ENCODE peak calls at places on chromosomes 13 and 19, in nine cellular contexts. H, Y, I, X, W, T, Q, D and C are unnamed samples.

GRCh38 chr13:93290503-93290902 is 63.9 kb downstream of the GPC6 start:
- DNase-seq in Q (no peak), W (no peak), T (no peak), X (no peak), Y (no peak), H (peak), D (no peak), I (peak), C (no peak)

GRCh38 chr13:75395056-75395455 is 86.9 kb downstream of the TBC1D4 start:
- DNase-seq in X (no peak), H (no peak), Y (no peak), T (no peak), Q (no peak), D (no peak), I (no peak), W (no peak), C (no peak)

GRCh38 chr13:68813397-68813796 is 1294.2 kb upstream of the ATXN8OS start:
- DNase-seq in Y (no peak), W (no peak), I (no peak), H (no peak), T (no peak), D (no peak), Q (no peak), X (no peak), C (no peak)

GRCh38 chr19:3146677-3147100 is 10.9 kb downstream of the GNA15 start:
- DNase-seq in I (no peak), W (peak), D (peak), X (no peak), Q (no peak), Y (no peak), H (no peak), T (no peak), C (no peak)

GRCh38 chr19:816500-816857 is 5.3 kb downstream of the PLPPR3 start:
- DNase-seq in H (no peak), D (no peak), T (no peak), I (no peak), W (no peak), Q (no peak), Y (no peak), X (no peak), C (no peak)

GRCh38 chr13:113527272-113527958 is 36.9 kb upstream of the DCUN1D2 start:
- DNase-seq in X (no peak), T (no peak), Q (no peak), Y (no peak), H (no peak), D (no peak), I (no peak), W (no peak), C (no peak)

GRCh38 chr19:29687244-29687896 is 22.1 kb downstream of the PLEKHF1 start:
- DNase-seq in T (peak), H (peak), D (no peak), Q (peak), I (peak), X (peak), Y (peak), W (no peak), C (no peak)

GRCh38 chr19:45173816-45174215 is 4.2 kb downstream of the TRAPPC6A start:
- DNase-seq in W (no peak), I (peak), T (no peak), D (no peak), Y (peak), X (no peak), Q (peak), H (no peak), C (no peak)

GRCh38 chr19:52554216-52554971 is 15.7 kb upstream of the ZNF701 start:
- DNase-seq in T (no peak), H (no peak), D (no peak), W (no peak), Y (no peak), Q (no peak), X (no peak), I (no peak), C (no peak)

GRCh38 chr19:19900124-19900523 is 622 bp upstream of the ZNF93 start:
- DNase-seq in T (peak), Y (no peak), Q (peak), H (peak), W (no peak), D (no peak), X (no peak), I (peak), C (no peak)

GRCh38 chr13:37618554-37618953 is 20.0 kb upstream of the POSTN start:
- DNase-seq in X (peak), Y (peak), W (no peak), T (no peak), I (peak), H (peak), Q (peak), D (no peak), C (no peak)

GRCh38 chr13:111049791-111050538 is 65.1 kb upstream of the ARHGEF7 start:
- DNase-seq in D (no peak), I (peak), T (no peak), X (peak), Y (no peak), Q (peak), W (no peak), H (peak), C (no peak)

GRCh38 chr19:16594131-16594586 is 21.9 kb upstream of the SLC35E1 start:
- DNase-seq in Y (no peak), Q (no peak), I (no peak), T (no peak), D (peak), H (no peak), W (no peak), X (no peak), C (peak)

GRCh38 chr19:6035026-6035425 is 57.1 kb upstream of the RANBP3 start:
- DNase-seq in T (no peak), X (no peak), H (no peak), Y (no peak), W (peak), I (no peak), Q (no peak), D (no peak), C (no peak)

GRCh38 chr19:49930483-49931011 is 1.2 kb upstream of the NUP62 start:
- DNase-seq in H (peak), Y (no peak), D (no peak), T (no peak), W (no peak), X (no peak), Q (no peak), I (peak), C (no peak)

GRCh38 chr19:12567951-12568350 is 16.7 kb upstream of the ZNF564 start:
- DNase-seq in W (no peak), X (no peak), I (peak), Y (no peak), D (no peak), T (no peak), H (no peak), Q (peak), C (no peak)

GRCh38 chr19:35355851-35356460 is 2.3 kb upstream of the FFAR3 start:
- DNase-seq in W (no peak), I (no peak), X (no peak), T (no peak), Y (no peak), Q (no peak), D (no peak), H (no peak), C (no peak)

GRCh38 chr19:17737690-17738153 is 13.6 kb upstream of the FCHO1 start:
- DNase-seq in X (no peak), D (no peak), Y (no peak), W (no peak), T (no peak), Q (peak), I (no peak), H (peak), C (no peak)

GRCh38 chr13:114120486-114121430 is 11.7 kb downstream of the RASA3 start:
- DNase-seq in X (no peak), T (no peak), I (no peak), D (no peak), H (no peak), Q (peak), Y (no peak), W (no peak), C (no peak)

GRCh38 chr19:57355916-57356315 is 4.8 kb downstream of the ZNF304 start:
- DNase-seq in Y (no peak), T (no peak), H (no peak), Q (no peak), W (no peak), D (no peak), I (no peak), X (no peak), C (no peak)

GRCh38 chr13:37225414-37226047 is 120.1 kb upstream of the CSNK1A1L start:
- DNase-seq in W (no peak), H (peak), T (no peak), Y (peak), Q (peak), I (peak), X (peak), D (no peak), C (no peak)

GRCh38 chr13:113586661-113587479 is 2.3 kb downstream of the TFDP1 start:
- DNase-seq in D (no peak), X (no peak), T (no peak), Q (no peak), W (peak), H (no peak), I (no peak), Y (no peak), C (no peak)

GRCh38 chr13:91346848-91347211 is 657 bp upstream of the MIR17HG start:
- DNase-seq in W (no peak), D (peak), Y (no peak), T (no peak), X (peak), I (no peak), H (no peak), Q (no peak), C (peak)

GRCh38 chr13:44373601-44374347 is at the start of gene SERP2:
- DNase-seq in X (no peak), I (peak), T (no peak), Y (no peak), D (no peak), H (peak), Q (peak), W (no peak), C (no peak)

GRCh38 chr19:12754465-12755196 is 3.0 kb downstream of the BEST2 start:
- DNase-seq in X (no peak), Q (no peak), H (no peak), T (no peak), D (no peak), W (no peak), Y (no peak), I (no peak), C (no peak)

GRCh38 chr13:45626731-45627374 is 11.3 kb upstream of the ERICH6B start:
- DNase-seq in D (no peak), I (peak), Q (no peak), Y (no peak), T (no peak), W (no peak), H (no peak), X (no peak), C (no peak)

GRCh38 chr13:111139874-111140561 is 24.9 kb downstream of the ARHGEF7 start:
- DNase-seq in W (no peak), Y (no peak), T (no peak), Q (no peak), D (no peak), X (no peak), I (no peak), H (no peak), C (no peak)

GRCh38 chr19:708154-709141 is at the start of gene PALM:
- DNase-seq in D (no peak), I (no peak), H (no peak), X (no peak), W (no peak), T (no peak), Y (no peak), Q (no peak), C (no peak)

GRCh38 chr13:79361299-79361698 is 44.8 kb downstream of the RBM26 start:
- DNase-seq in D (no peak), W (no peak), X (peak), T (no peak), I (peak), Y (no peak), Q (no peak), H (no peak), C (no peak)

GRCh38 chr19:30406220-30406944 is 34.2 kb downstream of the ZNF536 start:
- DNase-seq in H (no peak), W (no peak), Q (peak), T (no peak), D (no peak), I (no peak), X (no peak), Y (no peak), C (no peak)

GRCh38 chr13:59750860-59751259 is 412.9 kb downstream of the DIAPH3 start:
- DNase-seq in D (no peak), T (peak), W (no peak), I (peak), Q (peak), Y (peak), X (peak), H (peak), C (no peak)

GRCh38 chr13:59914556-59914955 is 249.2 kb downstream of the DIAPH3 start:
- DNase-seq in Y (peak), I (peak), T (peak), X (no peak), Q (peak), D (no peak), W (no peak), H (peak), C (no peak)

GRCh38 chr19:50198431-50199253 is 4.8 kb upstream of the MYH14 start:
- DNase-seq in I (no peak), D (no peak), X (no peak), T (no peak), H (no peak), Q (no peak), Y (no peak), W (no peak), C (no peak)

GRCh38 chr13:85333511-85333910 is 465.7 kb downstream of the SLITRK6 start:
- DNase-seq in Y (no peak), T (no peak), X (no peak), Q (no peak), W (no peak), H (no peak), D (no peak), I (no peak), C (no peak)
- H3K4me3 ChIP-seq in Y (no peak), T (no peak), X (no peak), Q (no peak), W (no peak), H (no peak), D (no peak), I (no peak), C (no peak)

GRCh38 chr19:10928563-10929401 is at the start of the genes TIMM29 and YIPF2:
- DNase-seq in H (peak), D (peak), Y (peak), X (peak), I (peak), Q (peak), T (peak), W (peak), C (peak)
- TF ChIP-seq CTCF in H (no peak), D (no peak), Y (no peak), X (no peak), I (no peak), Q (no peak), T (no peak), W (no peak), C (no peak)

GRCh38 chr13:32735859-32736258 is 149.6 kb downstream of the PDS5B start:
- DNase-seq in H (no peak), Q (no peak), T (no peak), W (no peak), I (no peak), X (no peak), D (no peak), Y (no peak), C (no peak)

GRCh38 chr13:32737679-32738078 is 151.4 kb downstream of the PDS5B start:
- DNase-seq in Y (no peak), H (peak), D (no peak), W (no peak), X (no peak), I (no peak), T (no peak), Q (peak), C (no peak)

GRCh38 chr13:32736648-32737047 is 150.4 kb downstream of the PDS5B start:
- DNase-seq in Y (no peak), Q (no peak), D (no peak), I (peak), X (no peak), H (peak), W (no peak), T (no peak), C (no peak)

GRCh38 chr13:32734511-32734910 is 148.3 kb downstream of the PDS5B start:
- DNase-seq in H (peak), X (peak), Q (peak), T (peak), Y (peak), I (peak), D (no peak), W (no peak), C (no peak)

DNA sequence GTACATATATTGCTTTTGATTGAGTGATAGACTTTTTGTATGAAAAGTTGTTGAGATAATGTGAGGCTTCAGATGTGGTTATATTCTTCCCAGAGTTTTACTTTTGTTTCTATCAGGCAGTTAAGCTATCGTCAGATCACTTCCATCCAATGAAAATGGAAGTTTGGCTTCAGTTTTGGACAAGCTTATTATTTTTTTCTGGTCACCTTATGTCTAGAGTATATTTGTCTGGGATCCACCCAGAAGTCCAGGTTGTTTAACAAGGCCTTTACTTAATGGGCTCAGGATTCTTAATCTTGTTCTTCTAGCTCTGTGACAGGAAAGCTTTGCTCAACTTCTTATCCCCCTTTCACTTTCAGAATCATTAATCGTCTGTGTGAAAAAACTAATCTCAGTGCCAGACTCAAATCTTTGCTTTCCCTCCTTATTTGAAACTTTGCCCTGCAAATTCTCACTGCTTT is 150.9 kb downstream of the PDS5B start:
- DNase-seq in W (no peak), Y (no peak), T (no peak), I (peak), H (peak), D (no peak), X (no peak), Q (peak), C (peak)
- H3K4me3 ChIP-seq in W (peak), Y (no peak), T (no peak), I (peak), H (peak), D (peak), X (no peak), Q (peak), C (peak)

DNA sequence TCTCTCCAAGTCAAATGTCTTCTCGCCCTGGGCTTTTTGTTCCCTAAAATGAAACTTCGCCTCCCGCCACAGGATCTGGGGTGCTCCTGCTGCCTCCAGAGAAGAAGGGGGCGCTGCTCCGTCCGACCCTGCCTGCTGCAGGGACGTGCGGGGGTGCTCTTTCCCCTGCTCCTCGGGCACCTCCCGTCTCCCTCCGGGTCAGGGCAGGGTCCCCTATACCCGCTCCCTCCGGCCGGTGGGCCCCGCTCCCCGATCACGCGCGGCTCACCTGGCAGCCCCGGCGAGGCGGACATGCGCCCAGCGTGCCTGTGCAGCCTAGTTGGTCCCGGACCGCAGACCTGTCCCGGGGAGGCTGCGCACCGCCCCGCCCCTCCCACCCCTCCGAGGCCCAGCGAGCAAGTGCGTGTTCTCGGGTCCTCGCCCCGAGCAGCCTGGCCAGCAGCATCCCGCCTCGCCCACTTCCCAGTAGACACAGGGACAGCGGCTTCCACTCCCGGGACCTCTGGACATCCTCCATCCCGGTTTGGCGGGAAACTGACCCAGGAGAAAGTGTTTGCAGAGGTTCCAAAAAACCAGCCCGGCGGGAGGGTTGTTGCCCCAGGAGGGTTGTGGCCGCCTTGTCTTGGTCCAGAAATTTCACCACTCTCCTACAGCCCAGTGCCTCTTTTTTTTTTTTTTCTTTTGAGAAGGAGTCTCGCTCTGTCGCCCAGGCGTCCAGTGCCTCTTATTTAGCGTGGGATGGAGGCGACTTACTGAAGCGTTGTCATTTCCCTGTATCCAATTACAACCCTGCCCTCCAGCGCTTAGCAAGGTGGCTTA is at the start of gene OXGR1:
- DNase-seq in W (peak), I (no peak), H (no peak), T (no peak), X (no peak), D (no peak), Y (no peak), Q (no peak), C (no peak)
- TF ChIP-seq CTCF in W (no peak), I (no peak), H (no peak), T (no peak), X (no peak), D (no peak), Y (no peak), Q (no peak), C (no peak)

GRCh38 chr19:21022996-21023395 is 2.5 kb downstream of the ZNF430 start:
- DNase-seq in Y (peak), T (no peak), H (peak), D (no peak), W (no peak), Q (peak), X (peak), I (peak), C (no peak)
- H3K4me3 ChIP-seq in Y (no peak), T (no peak), H (no peak), D (no peak), W (no peak), Q (no peak), X (peak), I (peak), C (peak)

DNA sequence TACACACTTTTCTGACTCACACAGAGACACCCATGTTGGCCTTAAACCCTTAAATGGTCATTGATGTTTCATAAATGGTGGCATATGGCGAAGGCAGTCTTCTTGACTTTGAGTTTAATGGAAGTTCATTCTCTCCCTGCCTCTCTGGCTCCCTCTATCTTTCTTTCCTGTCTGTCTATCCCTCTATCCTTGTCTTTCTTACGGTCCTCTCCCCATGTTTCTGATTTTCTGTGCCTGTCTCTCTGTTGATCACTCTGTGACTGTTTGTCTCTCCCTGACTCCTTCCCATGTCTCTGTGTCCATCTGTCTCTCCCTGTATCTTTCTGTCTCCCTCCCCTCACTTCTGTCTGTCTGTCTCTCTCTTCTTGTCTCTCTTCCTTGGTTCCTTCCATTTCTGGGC is 43.2 kb upstream of the SHKBP1 start:
- DNase-seq in X (no peak), W (no peak), T (no peak), Y (no peak), Q (no peak), D (no peak), H (no peak), I (peak), C (no peak)
- TF ChIP-seq CTCF in X (peak), W (no peak), T (peak), Y (peak), Q (peak), D (no peak), H (peak), I (peak), C (no peak)

DNA sequence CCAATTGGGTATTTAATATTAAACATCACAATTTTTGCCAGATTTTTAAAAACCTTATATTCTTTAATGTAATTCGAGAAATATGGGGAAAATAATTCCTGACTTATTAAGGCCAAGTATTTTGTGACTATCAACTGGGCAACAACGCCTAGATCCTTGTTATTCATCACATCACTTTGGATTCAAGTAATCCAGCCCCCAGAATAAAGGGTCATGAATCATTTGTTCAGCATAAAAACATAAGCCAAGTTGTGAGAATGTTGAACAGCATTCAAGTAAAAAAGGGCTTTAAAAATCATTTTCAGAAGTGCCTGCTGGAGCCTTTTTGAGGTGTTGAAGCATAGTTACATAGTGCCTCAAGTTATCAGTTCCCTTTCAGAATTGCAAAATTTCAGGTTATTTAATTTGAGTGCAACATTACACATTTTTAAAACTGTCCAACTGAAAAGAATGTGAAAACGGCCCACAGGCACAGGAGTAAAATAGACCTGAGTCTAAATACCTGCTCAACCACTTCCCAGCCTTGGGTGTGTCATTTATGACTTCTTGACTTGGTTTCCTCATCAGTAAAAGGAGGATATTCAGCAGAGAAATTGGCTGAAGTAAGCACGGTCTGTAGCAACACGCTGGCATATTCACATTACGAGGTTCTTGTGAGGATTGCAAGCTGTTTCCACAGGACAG is 56.4 kb downstream of the MBNL2 start:
- DNase-seq in D (no peak), X (peak), Y (no peak), Q (peak), H (peak), T (no peak), I (peak), W (no peak), C (no peak)
- H3K4me3 ChIP-seq in D (no peak), X (no peak), Y (no peak), Q (no peak), H (no peak), T (no peak), I (no peak), W (no peak), C (no peak)

GRCh38 chr19:55640043-55640576 is 692 bp upstream of the ZNF580 start:
- DNase-seq in Y (no peak), T (no peak), W (peak), D (peak), Q (peak), I (peak), H (peak), X (peak), C (peak)
- TF ChIP-seq CTCF in Y (peak), T (peak), W (peak), D (peak), Q (peak), I (peak), H (peak), X (peak), C (peak)